ENCODE peak calls at places on chromosomes 6 and 20, in ten cellular contexts. F is Caki2, E is activated T-cell treated with anti-CD3 and anti-CD28 coated beads for 1 hour, H is PC-9, D is pancreas, Y is EL, Q is endothelial cell, X is KG1, R is lung, T is SK-N-SH. P is an unnamed sample.

GRCh38 chr6:11609324-11610071 is 71.9 kb downstream of the TMEM170B start:
- DNase-seq in E (no peak), H (peak), R (peak), X (no peak), F (peak), D (no peak), Q (peak), T (no peak), Y (peak), P (no peak)

GRCh38 chr6:136782021-136782770 is 10.1 kb downstream of the MAP3K5 start:
- DNase-seq in X (no peak), Q (no peak), E (no peak), T (no peak), H (no peak), D (no peak), R (no peak), F (no peak), Y (peak), P (no peak)

GRCh38 chr6:135568366-135568765 is 70.8 kb upstream of the AHI1 start:
- DNase-seq in D (peak), X (no peak), Y (peak), R (no peak), F (no peak), E (no peak), Q (no peak), H (no peak), T (peak), P (no peak)

GRCh38 chr6:164133095-164133494 is 718.6 kb downstream of the QKI start:
- DNase-seq in T (no peak), Q (no peak), H (no peak), E (no peak), F (no peak), R (no peak), Y (peak), D (no peak), X (no peak), P (no peak)

GRCh38 chr20:50588034-50588736 is 78.0 kb downstream of the PTPN1 start:
- DNase-seq in T (peak), R (peak), Y (peak), E (peak), H (peak), Q (peak), X (peak), D (peak), F (peak), P (peak)

GRCh38 chr6:44116643-44117382 is 10.4 kb downstream of the MRPL14 start:
- DNase-seq in D (no peak), X (no peak), E (no peak), T (no peak), Y (peak), H (peak), F (peak), R (no peak), Q (no peak), P (no peak)

GRCh38 chr6:66970373-66970772 is 1263.3 kb upstream of the EYS start:
- DNase-seq in D (no peak), T (no peak), Q (no peak), F (no peak), E (no peak), R (no peak), X (no peak), H (no peak), Y (no peak), P (no peak)

GRCh38 chr20:15834857-15835256 is 738.4 kb downstream of the KIF16B start:
- DNase-seq in D (no peak), H (peak), F (no peak), X (no peak), Y (no peak), Q (no peak), R (no peak), T (no peak), E (no peak), P (peak)

GRCh38 chr6:89553446-89553845 is 85.1 kb downstream of the LYRM2 start:
- DNase-seq in E (no peak), Y (no peak), Q (no peak), H (no peak), X (no peak), R (no peak), D (no peak), T (no peak), F (no peak), P (no peak)

GRCh38 chr6:40328988-40329545 is 258.1 kb downstream of the LRFN2 start:
- DNase-seq in X (no peak), T (no peak), Q (no peak), D (no peak), F (no peak), E (no peak), R (no peak), Y (no peak), H (no peak), P (no peak)

GRCh38 chr20:64176548-64177419 is 12.5 kb downstream of the MYT1 start:
- DNase-seq in Q (no peak), R (no peak), Y (no peak), D (no peak), F (no peak), H (no peak), X (no peak), T (no peak), E (no peak), P (no peak)

GRCh38 chr20:41428285-41428684 is 61.7 kb upstream of the EMILIN3 start:
- DNase-seq in F (peak), D (no peak), R (no peak), Q (no peak), X (no peak), Y (peak), E (peak), T (no peak), H (no peak), P (no peak)

GRCh38 chr6:27163858-27164257 is 83.6 kb upstream of the PRSS16 start:
- DNase-seq in R (no peak), E (no peak), T (no peak), X (no peak), D (no peak), Y (no peak), H (no peak), F (no peak), Q (no peak), P (no peak)

GRCh38 chr6:35489995-35490791 is 6.7 kb downstream of the TEAD3 start:
- DNase-seq in D (peak), F (no peak), R (no peak), Y (peak), Q (peak), E (no peak), X (no peak), H (no peak), T (peak), P (peak)

GRCh38 chr20:15619816-15620215 is 953.4 kb downstream of the KIF16B start:
- DNase-seq in T (no peak), F (no peak), Q (no peak), D (no peak), Y (peak), X (no peak), R (no peak), E (no peak), H (no peak), P (no peak)

GRCh38 chr6:33841868-33842267 is 38.1 kb upstream of the MLN start:
- DNase-seq in X (no peak), T (no peak), F (no peak), H (no peak), Q (no peak), R (no peak), D (no peak), E (no peak), Y (no peak), P (no peak)

GRCh38 chr20:31824554-31825313 is 5.6 kb downstream of the MYLK2 start:
- DNase-seq in R (no peak), T (peak), H (no peak), Q (no peak), Y (no peak), E (no peak), D (no peak), F (no peak), X (no peak), P (no peak)

GRCh38 chr6:111837641-111838500 is 35.4 kb downstream of the FYN start:
- DNase-seq in F (no peak), Y (no peak), Q (no peak), D (no peak), T (no peak), E (no peak), H (no peak), X (no peak), R (no peak), P (no peak)

GRCh38 chr6:13395272-13396237 is 67.2 kb upstream of the TBC1D7 start:
- DNase-seq in Q (no peak), Y (peak), D (peak), F (peak), R (peak), H (peak), T (peak), X (peak), E (no peak), P (no peak)

GRCh38 chr6:5303711-5304110 is 42.4 kb downstream of the FARS2 start:
- DNase-seq in R (no peak), H (no peak), D (no peak), Q (no peak), X (no peak), T (no peak), Y (no peak), F (no peak), E (no peak), P (no peak)

GRCh38 chr20:25285091-25285647 is 37.3 kb downstream of the PYGB start:
- DNase-seq in F (no peak), T (no peak), Q (no peak), E (no peak), D (peak), Y (no peak), R (no peak), X (no peak), H (no peak), P (peak)

GRCh38 chr6:593139-593906 is 63.6 kb downstream of the HUS1B start:
- DNase-seq in F (peak), E (peak), H (peak), D (peak), Q (peak), R (peak), X (peak), T (peak), Y (peak), P (peak)

GRCh38 chr6:45608252-45608911 is 230.6 kb upstream of the SUPT3H start:
- DNase-seq in R (no peak), H (peak), X (no peak), F (peak), Q (no peak), T (no peak), Y (peak), E (no peak), D (no peak), P (no peak)

GRCh38 chr20:55269913-55270312 is 735.4 kb downstream of the CBLN4 start:
- DNase-seq in F (no peak), Y (no peak), H (no peak), R (no peak), D (no peak), Q (no peak), E (no peak), T (no peak), X (no peak), P (no peak)

GRCh38 chr20:1844723-1845523 is 50.3 kb upstream of the SIRPA start:
- DNase-seq in X (peak), Y (peak), D (peak), F (no peak), Q (no peak), R (peak), T (peak), E (no peak), H (no peak), P (no peak)

GRCh38 chr6:82348130-82348529 is 15.5 kb upstream of the TPBG start:
- DNase-seq in R (no peak), T (no peak), Q (no peak), X (no peak), H (no peak), E (no peak), F (peak), D (no peak), Y (no peak), P (no peak)

GRCh38 chr20:12108842-12109241 is 191.1 kb downstream of the BTBD3 start:
- DNase-seq in T (no peak), Y (no peak), E (no peak), H (no peak), X (no peak), F (no peak), D (no peak), Q (no peak), R (no peak), P (no peak)

GRCh38 chr6:135195522-135195921 is 14.4 kb downstream of the MYB start:
- DNase-seq in X (peak), Y (no peak), T (no peak), D (no peak), R (no peak), F (no peak), Q (no peak), E (no peak), H (no peak), P (no peak)